ENCODE peak calls at places on chromosomes 11 and 22, in seven cellular contexts. H, S, F, M, J, L and N are unnamed samples.

GRCh38 chr11:72641900-72642814 is 32.1 kb downstream of the PDE2A start:
- DNase-seq in H (no peak), S (peak; percentile 47), F (peak; percentile 45), M (no peak), J (peak; percentile 37), L (peak; percentile 47), N (no peak)

GRCh38 chr22:45351956-45352355 is 42.2 kb downstream of the FAM118A start:
- DNase-seq in H (no peak), S (no peak), F (no peak), M (no peak), J (no peak), L (no peak), N (no peak)

GRCh38 chr11:119263352-119263940 is 53.5 kb downstream of the MCAM start:
- DNase-seq in H (no peak), S (no peak), F (no peak), M (no peak), J (no peak), L (no peak), N (no peak)

GRCh38 chr11:113991170-113991569 is 16.3 kb downstream of the HTR3A start:
- DNase-seq in H (no peak), S (peak; percentile 6), F (peak; percentile 75), M (no peak), J (peak; percentile 76), L (no peak), N (no peak)

GRCh38 chr11:47858169-47858543 is 10.0 kb upstream of the NUP160 start:
- DNase-seq in H (no peak), S (no peak), F (no peak), M (no peak), J (no peak), L (no peak), N (no peak)

GRCh38 chr22:19290400-19291217 is 910 bp downstream of the CLTCL1 start:
- DNase-seq in H (no peak), S (no peak), F (no peak), M (no peak), J (peak; percentile 20), L (no peak), N (no peak)

GRCh38 chr11:819943-820649 is 1.4 kb downstream of the PNPLA2 start:
- DNase-seq in H (peak; percentile 95), S (peak; percentile 93), F (peak; percentile 60), M (no peak), J (peak; percentile 81), L (peak; percentile 86), N (no peak)

GRCh38 chr11:27770576-27770975 is 70.3 kb upstream of the BDNF start:
- DNase-seq in H (no peak), S (peak; percentile 65), F (no peak), M (no peak), J (no peak), L (no peak), N (no peak)

GRCh38 chr22:40178417-40179409 is 988 bp downstream of the TNRC6B start:
- DNase-seq in H (no peak), S (no peak), F (peak; percentile 49), M (no peak), J (no peak), L (peak; percentile 17), N (no peak)

GRCh38 chr11:35163707-35164496 is 24.9 kb downstream of the CD44 start:
- DNase-seq in H (no peak), S (no peak), F (no peak), M (no peak), J (no peak), L (peak; percentile 39), N (no peak)

GRCh38 chr22:46415816-46416536 is 80.5 kb downstream of the TRMU start:
- DNase-seq in H (no peak), S (no peak), F (no peak), M (no peak), J (no peak), L (no peak), N (no peak)
- TF ChIP-seq CTCF in H (no peak), S (no peak), F (no peak), M (no peak), J (no peak), L (no peak), N (no peak)

DNA sequence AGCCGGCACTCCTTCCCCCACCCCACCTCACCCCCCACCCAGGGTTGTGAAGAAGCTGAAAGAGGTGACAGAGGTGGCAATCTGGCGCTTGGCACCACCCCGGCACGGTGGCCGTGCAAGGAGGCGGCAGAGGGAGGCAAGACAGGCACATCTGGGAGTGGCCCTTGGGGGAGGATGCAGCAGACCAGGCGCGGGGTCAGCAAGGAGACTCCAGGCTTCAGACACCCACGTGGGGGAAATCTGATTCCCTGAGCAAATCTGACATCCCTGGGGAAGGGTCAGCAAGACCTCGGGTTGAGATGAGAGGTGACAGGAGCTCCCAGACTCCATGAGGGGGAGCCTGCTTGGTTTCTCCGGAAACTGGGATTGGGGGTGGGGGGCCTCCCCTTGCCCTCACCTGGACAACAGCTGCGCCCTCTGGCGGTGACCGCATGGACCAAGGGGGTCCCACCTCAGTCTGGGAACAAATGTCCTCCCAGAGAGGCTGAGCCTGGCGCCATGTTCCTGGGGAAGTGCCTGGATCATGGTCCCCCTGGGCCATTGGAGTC is 4.0 kb upstream of the RCOR2 start:
- DNase-seq in H (no peak), S (no peak), F (no peak), M (no peak), J (peak; percentile 91), L (no peak), N (no peak)
- TF ChIP-seq CTCF in H (peak; percentile 36), S (no peak), F (peak; percentile 58), M (peak; percentile 52), J (peak; percentile 82), L (peak; percentile 21), N (peak; percentile 74)

GRCh38 chr11:44939673-44940072 is 11.0 kb downstream of the TP53I11 start:
- DNase-seq in H (no peak), S (no peak), F (no peak), M (no peak), J (no peak), L (peak; percentile 11), N (no peak)
- TF ChIP-seq CTCF in H (peak; percentile 46), S (no peak), F (no peak), M (peak; percentile 34), J (peak; percentile 31), L (peak; percentile 35), N (peak; percentile 44)

GRCh38 chr22:50206599-50206998 is 5.8 kb downstream of the SELENOO start:
- DNase-seq in H (no peak), S (peak; percentile 34), F (no peak), M (no peak), J (peak; percentile 78), L (peak; percentile 72), N (no peak)
- TF ChIP-seq CTCF in H (peak; percentile 58), S (peak; percentile 74), F (peak; percentile 22), M (peak; percentile 54), J (peak; percentile 23), L (peak; percentile 75), N (peak; percentile 75)

DNA sequence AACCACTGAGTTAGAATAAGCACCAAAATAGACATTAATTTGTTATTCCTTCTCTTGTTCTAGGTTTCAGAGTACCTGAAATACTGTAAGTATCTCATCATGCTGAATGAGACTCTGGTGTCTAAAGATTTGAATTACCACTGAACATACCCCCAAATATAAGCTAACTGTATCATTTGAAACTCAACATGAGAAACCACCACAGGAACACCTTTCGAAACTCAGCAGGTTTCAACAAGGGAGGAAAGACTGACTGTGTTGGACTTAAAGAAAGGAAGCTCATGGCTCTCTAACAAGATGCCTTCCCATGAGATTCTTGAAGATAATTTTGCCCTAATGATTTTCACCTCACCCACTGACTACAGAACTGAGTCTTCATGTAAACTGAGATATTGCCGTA is 37.0 kb downstream of the PRCP start:
- DNase-seq in H (no peak), S (no peak), F (no peak), M (no peak), J (no peak), L (no peak), N (no peak)
- TF ChIP-seq CTCF in H (no peak), S (no peak), F (no peak), M (no peak), J (no peak), L (no peak), N (no peak)

DNA sequence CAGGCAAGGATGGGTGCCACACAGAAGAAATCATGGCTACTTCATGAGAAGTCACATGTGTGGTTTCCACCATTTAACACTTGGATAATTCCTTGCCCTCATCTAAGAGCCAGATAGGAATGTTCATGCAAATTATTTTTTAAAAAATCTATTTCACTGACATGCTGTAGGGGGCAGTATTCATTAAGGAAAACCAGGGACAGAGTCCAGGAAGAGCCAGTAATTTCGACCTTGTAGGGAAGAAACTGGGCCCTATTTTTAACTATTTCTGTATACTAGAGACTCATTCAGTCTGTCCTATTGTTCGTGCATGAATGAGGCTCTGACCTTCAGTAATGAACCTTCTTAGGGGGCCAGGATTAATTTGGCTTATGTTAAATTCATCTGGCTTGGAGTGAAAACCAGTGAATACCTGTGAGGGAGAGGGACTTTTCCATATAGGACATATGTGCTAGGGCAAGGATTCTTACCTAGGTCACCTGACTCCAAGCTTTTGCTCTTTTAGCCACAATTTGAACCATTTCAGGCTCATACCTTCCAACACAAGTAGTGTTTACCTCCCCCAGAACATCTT is 192.7 kb downstream of the NAV2 start:
- DNase-seq in H (no peak), S (no peak), F (no peak), M (no peak), J (no peak), L (no peak), N (no peak)
- TF ChIP-seq CTCF in H (peak; percentile 61), S (no peak), F (peak; percentile 83), M (peak; percentile 65), J (peak; percentile 74), L (no peak), N (peak; percentile 93)

DNA sequence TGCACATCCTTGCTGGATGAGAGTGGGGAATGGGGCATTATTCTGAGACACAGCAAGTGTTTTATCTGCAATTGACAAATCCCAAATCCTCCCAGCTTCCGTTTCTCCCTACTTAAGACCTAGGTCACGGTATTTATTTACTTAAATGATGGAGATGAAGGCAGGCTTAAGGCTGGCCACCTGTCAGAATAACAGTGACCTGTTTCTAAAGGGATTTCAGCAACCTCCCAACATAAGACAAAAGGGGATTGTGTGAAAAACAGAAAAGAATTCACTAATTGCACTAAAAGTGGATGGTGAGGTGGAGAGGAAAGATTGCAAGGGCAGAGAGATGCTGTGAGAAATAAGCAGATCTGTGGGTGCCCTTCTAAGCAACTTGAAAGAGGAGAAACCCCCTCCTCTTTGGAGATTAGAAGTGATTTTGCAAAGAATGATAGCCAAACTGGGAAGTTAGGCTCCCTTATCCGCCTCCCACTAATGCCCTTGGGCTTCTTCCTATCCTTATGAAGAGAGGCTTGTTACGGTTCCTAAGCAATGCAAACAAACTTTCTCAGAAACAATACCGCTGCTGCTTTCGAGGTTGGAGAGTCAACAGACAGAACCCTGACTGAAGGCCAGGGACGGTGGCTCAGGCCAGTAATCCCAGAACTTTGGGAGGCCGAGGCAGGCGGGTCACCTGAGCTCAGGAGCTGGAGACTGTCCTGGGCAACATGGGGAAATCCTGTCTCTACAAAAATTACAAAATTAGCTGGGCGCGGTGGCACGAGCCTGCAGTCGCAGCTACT is 84.3 kb downstream of the ARL14EP start:
- DNase-seq in H (no peak), S (no peak), F (no peak), M (no peak), J (no peak), L (peak; percentile 77), N (no peak)
- TF ChIP-seq CTCF in H (no peak), S (no peak), F (no peak), M (no peak), J (no peak), L (no peak), N (no peak)